ENCODE peak calls at places on chromosomes 5 and 9, in five cellular contexts. E, N, X, C and Q are unnamed samples. For H3K4me1, the result is how much of the 10 kb centered on the place peaks cover.

GRCh38 chr5:159515909-159516415 is 185.7 kb upstream of the IL12B start:
- DNase-seq in E (peak), N (peak), X (peak), C (peak), Q (peak)

GRCh38 chr5:113693205-113693553 is 179.7 kb downstream of the YTHDC2 start:
- DNase-seq in E (no peak), N (no peak), X (no peak), C (no peak), Q (no peak)

GRCh38 chr5:126917918-126918623 is 112.3 kb downstream of the MARCHF3 start:
- DNase-seq in E (no peak), N (no peak), X (peak), C (no peak), Q (no peak)

GRCh38 chr9:135797507-135798302 is 95.7 kb downstream of the KCNT1 start:
- DNase-seq in E (peak), N (peak), X (peak), C (no peak), Q (peak)

GRCh38 chr5:90473321-90474234 is 993 bp downstream of the MBLAC2 start:
- DNase-seq in E (peak), N (peak), X (peak), C (peak), Q (peak)

GRCh38 chr5:102542064-102542463 is 43.3 kb upstream of the SLCO6A1 start:
- DNase-seq in E (no peak), N (no peak), X (no peak), C (no peak), Q (no peak)

GRCh38 chr5:5270161-5270560 is 130.0 kb downstream of the ADAMTS16 start:
- DNase-seq in E (no peak), N (no peak), X (no peak), C (no peak), Q (no peak)

GRCh38 chr5:143322931-143323330 is 80.6 kb downstream of the NR3C1 start:
- DNase-seq in E (no peak), N (no peak), X (no peak), C (no peak), Q (peak)

GRCh38 chr5:72324186-72324825 is 4.1 kb downstream of the PTCD2 start:
- DNase-seq in E (peak), N (no peak), X (peak), C (no peak), Q (no peak)

GRCh38 chr5:147809830-147810666 is 21.4 kb downstream of the SPINK1 start:
- DNase-seq in E (no peak), N (no peak), X (no peak), C (no peak), Q (no peak)

GRCh38 chr9:97773723-97774122 is 76.6 kb upstream of the XPA start:
- DNase-seq in E (no peak), N (no peak), X (no peak), C (no peak), Q (no peak)

GRCh38 chr9:98811051-98811650 is 3.7 kb downstream of the GALNT12 start:
- DNase-seq in E (peak), N (no peak), X (no peak), C (no peak), Q (peak)

GRCh38 chr9:76530458-76531100 is 71.6 kb downstream of the GCNT1 start:
- DNase-seq in E (no peak), N (no peak), X (no peak), C (no peak), Q (no peak)

GRCh38 chr9:78296893-78297671 is at the start of gene PSAT1:
- DNase-seq in E (peak), N (peak), X (peak), C (peak), Q (peak)

GRCh38 chr9:131270171-131271015 is 5.9 kb downstream of the FAM78A start:
- DNase-seq in E (no peak), N (peak), X (no peak), C (no peak), Q (peak)

GRCh38 chr5:33612386-33612785 is 171.6 kb downstream of the TARS1 start:
- DNase-seq in E (peak), N (no peak), X (no peak), C (no peak), Q (no peak)

GRCh38 chr9:136345281-136346156 is 18.0 kb downstream of the DNLZ start:
- DNase-seq in E (peak), N (peak), X (peak), C (peak), Q (peak)

GRCh38 chr9:27150758-27151431 is 41.9 kb downstream of the TEK start:
- DNase-seq in E (no peak), N (no peak), X (no peak), C (no peak), Q (peak)

GRCh38 chr9:122315534-122315933 is 50.9 kb downstream of the MRRF start:
- DNase-seq in E (no peak), N (no peak), X (no peak), C (no peak), Q (no peak)

GRCh38 chr5:153402550-153402949 is 87.9 kb upstream of the GRIA1 start:
- DNase-seq in E (no peak), N (no peak), X (no peak), C (no peak), Q (no peak)

GRCh38 chr9:115058684-115059315 is 59.2 kb downstream of the TNC start:
- DNase-seq in E (peak), N (no peak), X (no peak), C (no peak), Q (no peak)

GRCh38 chr5:91179018-91179417 is 204.1 kb downstream of the ARRDC3 start:
- DNase-seq in E (no peak), N (no peak), X (no peak), C (no peak), Q (no peak)

GRCh38 chr5:116574682-116575634 is at the start of gene SEMA6A:
- DNase-seq in E (peak), N (peak), X (peak), C (peak), Q (peak)

DNA sequence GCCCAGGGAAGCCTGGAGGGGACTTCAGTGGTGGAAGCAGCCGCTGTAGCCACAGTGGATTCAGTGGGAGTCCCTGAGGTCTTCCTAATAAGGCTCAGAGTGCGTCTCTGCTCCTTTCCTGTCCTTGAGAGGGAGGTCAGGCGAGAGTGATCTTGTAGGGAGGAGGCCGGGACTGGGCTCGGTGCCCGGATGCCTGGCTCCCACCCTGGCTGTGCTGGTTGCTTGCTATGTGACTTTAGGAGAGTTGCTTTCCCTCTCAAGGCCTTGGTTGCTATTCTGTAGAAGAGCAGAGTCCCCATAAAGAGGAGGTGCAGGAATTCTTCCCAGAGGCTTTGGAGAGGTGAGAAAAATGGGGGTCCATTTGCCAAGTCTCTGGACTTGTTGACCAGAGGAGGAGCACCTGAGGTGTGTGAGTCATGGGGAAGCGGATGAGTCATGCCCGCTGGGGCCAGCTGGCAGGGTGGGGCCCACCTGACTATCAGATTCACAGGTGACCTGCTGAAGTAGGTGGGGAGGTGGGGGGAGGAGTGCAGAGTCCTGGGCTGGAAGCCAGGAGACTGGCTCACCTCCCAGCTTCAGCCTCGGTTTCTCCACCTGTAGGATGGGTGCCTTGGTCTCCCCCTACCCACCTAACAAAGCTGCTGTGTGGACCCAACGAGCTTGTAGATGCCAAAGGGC is 13.8 kb downstream of the GSN start:
- DNase-seq in E (peak), N (peak), X (peak), C (peak), Q (peak)
- TF ChIP-seq CTCF in E (no peak), N (no peak), X (no peak), C (no peak), Q (no peak)

GRCh38 chr9:134716067-134716466 is 74.5 kb downstream of the COL5A1 start:
- DNase-seq in E (no peak), N (no peak), X (no peak), C (no peak), Q (no peak)
- H3K4me1 ChIP-seq in E (under half), N (under half), X (under half), C (under half), Q (under half)

GRCh38 chr5:156200938-156201792 is 125.8 kb upstream of the SGCD start:
- DNase-seq in E (no peak), N (no peak), X (no peak), C (no peak), Q (no peak)
- TF ChIP-seq CTCF in E (no peak), N (no peak), X (no peak), C (no peak), Q (no peak)

GRCh38 chr9:14349141-14349817 is 35.3 kb upstream of the NFIB start:
- DNase-seq in E (peak), N (peak), X (no peak), C (no peak), Q (peak)
- H3K4me1 ChIP-seq in E (half or more), N (half or more), X (under half), C (under half), Q (under half)

GRCh38 chr5:38847549-38848341 is 1.9 kb downstream of the OSMR start:
- DNase-seq in E (no peak), N (no peak), X (peak), C (no peak), Q (no peak)
- TF ChIP-seq CTCF in E (peak), N (no peak), X (no peak), C (no peak), Q (peak)

GRCh38 chr5:132421442-132421841 is 51.9 kb downstream of the SLC22A5 start:
- DNase-seq in E (no peak), N (no peak), X (no peak), C (no peak), Q (no peak)
- H3K4me1 ChIP-seq in E (half or more), N (half or more), X (under half), C (under half), Q (under half)

DNA sequence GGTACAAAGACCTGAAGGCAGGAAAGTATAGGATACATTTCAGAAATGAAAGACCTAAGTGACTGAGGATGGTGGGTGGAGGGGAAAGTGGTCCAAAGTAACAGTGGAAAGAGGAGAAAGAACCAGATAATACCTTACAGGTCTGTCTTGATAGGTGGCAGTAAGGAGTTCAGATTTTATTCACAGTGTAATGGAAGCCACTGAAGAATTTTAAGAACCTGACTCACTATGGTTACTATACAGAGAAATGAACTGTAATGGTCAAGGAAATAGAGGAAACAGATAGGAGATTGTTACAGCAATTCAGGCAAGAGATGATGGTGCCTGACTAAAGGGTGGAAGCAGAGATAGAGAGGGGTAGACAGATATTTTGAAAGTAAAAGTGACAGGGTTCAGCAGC is 46.5 kb downstream of the EPB41L4A start:
- DNase-seq in E (peak), N (no peak), X (no peak), C (no peak), Q (no peak)
- TF ChIP-seq CTCF in E (peak), N (no peak), X (no peak), C (no peak), Q (no peak)

DNA sequence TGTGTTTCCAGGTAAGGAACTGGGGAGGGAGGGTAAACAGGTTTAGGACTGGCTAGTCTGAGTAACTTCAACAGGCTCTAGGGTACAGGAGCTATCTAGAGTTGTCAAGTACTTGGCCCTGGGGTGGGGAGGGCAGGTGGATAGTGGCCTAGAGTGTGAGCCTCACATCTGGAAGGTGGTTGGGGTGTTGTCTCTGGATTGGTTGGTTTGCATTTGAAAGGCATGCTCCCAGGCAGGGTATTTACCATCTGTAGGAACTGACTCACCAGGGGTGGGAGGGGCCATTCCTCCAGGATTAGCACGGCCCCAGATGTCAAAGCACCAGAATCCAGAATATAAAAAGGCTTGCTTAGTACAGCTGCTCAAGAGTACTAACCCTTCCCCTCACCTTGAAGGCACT is 193.3 kb downstream of the NTRK2 start:
- DNase-seq in E (peak), N (no peak), X (peak), C (peak), Q (no peak)
- H3K4me1 ChIP-seq in E (under half), N (under half), X (under half), C (under half), Q (under half)

GRCh38 chr9:113350338-113350672 is 964 bp downstream of the BSPRY start:
- DNase-seq in E (no peak), N (no peak), X (no peak), C (no peak), Q (no peak)
- TF ChIP-seq CTCF in E (no peak), N (no peak), X (no peak), C (no peak), Q (no peak)

GRCh38 chr5:125376059-125376641 is 629.7 kb upstream of the ZNF608 start:
- DNase-seq in E (no peak), N (no peak), X (no peak), C (no peak), Q (no peak)

GRCh38 chr5:125381290-125381689 is 634.9 kb upstream of the ZNF608 start:
- DNase-seq in E (no peak), N (no peak), X (no peak), C (no peak), Q (no peak)

GRCh38 chr5:125372694-125373621 is 626.5 kb upstream of the ZNF608 start:
- DNase-seq in E (peak), N (no peak), X (no peak), C (no peak), Q (no peak)

GRCh38 chr5:125375143-125375542 is 628.7 kb upstream of the ZNF608 start:
- DNase-seq in E (no peak), N (no peak), X (no peak), C (no peak), Q (no peak)

GRCh38 chr5:125377151-125377550 is 630.7 kb upstream of the ZNF608 start:
- DNase-seq in E (no peak), N (no peak), X (no peak), C (no peak), Q (no peak)
- H3K4me1 ChIP-seq in E (under half), N (under half), X (under half), C (under half), Q (under half)